ENCODE peak calls at places on chromosomes 13 and 19, in ten cellular contexts. L is mucosa of gallbladder; B is GM23248; H is COR-L47; G is AG09309; J is AG09319; C is activated CD4-positive, alpha-beta T cell treated with anti-CD3 and anti-CD28 coated beads for 24 hours; T is AG04450; M is dorsolateral prefrontal cortex; U is T1000. P is an unnamed sample.

GRCh38 chr13:112115403-112116091 is 48.6 kb downstream of the SOX1 start:
- DNase-seq in L (no peak), B (no peak), H (no peak), G (no peak), J (no peak), C (no peak), T (no peak), M (no peak), U (no peak), P (no peak)

GRCh38 chr13:33264620-33264978 is 21.0 kb downstream of the STARD13 start:
- DNase-seq in L (peak), B (no peak), H (no peak), G (no peak), J (no peak), C (no peak), T (no peak), M (no peak), U (no peak), P (no peak)

GRCh38 chr19:2603320-2603719 is 99.2 kb downstream of the GNG7 start:
- DNase-seq in L (no peak), B (peak), H (no peak), G (no peak), J (peak), C (no peak), T (no peak), M (peak), U (no peak), P (no peak)

GRCh38 chr13:30963794-30964193 is 31.3 kb downstream of the TEX26 start:
- DNase-seq in L (peak), B (peak), H (no peak), G (no peak), J (no peak), C (no peak), T (no peak), M (no peak), U (no peak), P (no peak)

GRCh38 chr13:110398564-110399507 is 91.8 kb downstream of the COL4A2 start:
- DNase-seq in L (no peak), B (peak), H (no peak), G (no peak), J (no peak), C (no peak), T (no peak), M (no peak), U (no peak), P (no peak)

GRCh38 chr19:40907968-40908735 is 26.1 kb upstream of the CYP2A7 start:
- DNase-seq in L (no peak), B (peak), H (no peak), G (no peak), J (no peak), C (peak), T (no peak), M (no peak), U (no peak), P (peak)

GRCh38 chr13:78022164-78022877 is 103.7 kb upstream of the EDNRB start:
- DNase-seq in L (peak), B (peak), H (no peak), G (no peak), J (no peak), C (peak), T (peak), M (no peak), U (no peak), P (peak)

GRCh38 chr13:66414196-66414800 is 815.8 kb downstream of the PCDH9 start:
- DNase-seq in L (no peak), B (no peak), H (no peak), G (no peak), J (no peak), C (no peak), T (no peak), M (no peak), U (no peak), P (no peak)

GRCh38 chr19:2544576-2545415 is 68.9 kb downstream of the GADD45B start:
- DNase-seq in L (no peak), B (no peak), H (no peak), G (no peak), J (no peak), C (no peak), T (no peak), M (peak), U (no peak), P (no peak)

GRCh38 chr19:45862271-45862563 is 730 bp downstream of the SYMPK start:
- DNase-seq in L (no peak), B (no peak), H (no peak), G (no peak), J (no peak), C (no peak), T (no peak), M (no peak), U (no peak), P (no peak)

GRCh38 chr19:40774916-40775631 is at the start of gene MIA:
- DNase-seq in L (no peak), B (no peak), H (no peak), G (no peak), J (no peak), C (no peak), T (no peak), M (no peak), U (no peak), P (no peak)

GRCh38 chr13:43196171-43196611 is 172.8 kb downstream of the DNAJC15 start:
- DNase-seq in L (no peak), B (peak), H (peak), G (no peak), J (no peak), C (no peak), T (no peak), M (no peak), U (no peak), P (no peak)

GRCh38 chr13:38824342-38824741 is 137.5 kb downstream of the FREM2 start:
- DNase-seq in L (no peak), B (no peak), H (no peak), G (no peak), J (no peak), C (no peak), T (no peak), M (no peak), U (no peak), P (no peak)

GRCh38 chr19:7619671-7620441 is 9.5 kb downstream of the XAB2 start:
- DNase-seq in L (peak), B (no peak), H (no peak), G (no peak), J (no peak), C (no peak), T (no peak), M (no peak), U (no peak), P (no peak)

GRCh38 chr13:67080351-67080750 is 149.8 kb downstream of the PCDH9 start:
- DNase-seq in L (no peak), B (no peak), H (no peak), G (no peak), J (no peak), C (no peak), T (no peak), M (no peak), U (no peak), P (no peak)

GRCh38 chr13:72061613-72062012 is 194.6 kb upstream of the DACH1 start:
- DNase-seq in L (no peak), B (no peak), H (no peak), G (no peak), J (no peak), C (no peak), T (no peak), M (no peak), U (no peak), P (no peak)

P was measured in MV-4-11.